ENCODE peak calls at places on chromosomes 6 and 20, in six cellular contexts. Y is H9; Q is foreskin melanocyte; E is epithelial cell of esophagus; M is stimulated activated CD4-positive, alpha-beta T cell treated with anti-CD3 and anti-CD28 coated beads, Interleukin-1b, Interleukin-23, amount 100 ng/mL, for 24 hours; G is HFF-Myc. J is an unnamed sample.

GRCh38 chr20:2872304-2873009 is 824 bp upstream of the PTPRA start:
- DNase-seq in Y (peak), Q (peak), E (peak), M (peak), G (no peak), J (no peak)

GRCh38 chr6:36062247-36062646 is 34.6 kb downstream of the MAPK14 start:
- DNase-seq in Y (no peak), Q (no peak), E (no peak), M (no peak), G (no peak), J (no peak)

GRCh38 chr20:1832634-1833033 is 62.6 kb upstream of the SIRPA start:
- DNase-seq in Y (no peak), Q (no peak), E (no peak), M (no peak), G (no peak), J (no peak)

GRCh38 chr20:1390552-1391403 is 2.1 kb downstream of the FKBP1A start:
- DNase-seq in Y (no peak), Q (peak), E (no peak), M (no peak), G (no peak), J (no peak)

GRCh38 chr6:6724319-6725119 is 136.0 kb downstream of the LY86 start:
- DNase-seq in Y (peak), Q (peak), E (peak), M (peak), G (peak), J (no peak)

GRCh38 chr20:1652960-1653359 is 4.6 kb downstream of the SIRPG start:
- DNase-seq in Y (no peak), Q (no peak), E (no peak), M (no peak), G (no peak), J (no peak)

GRCh38 chr6:105209950-105210706 is 30.3 kb upstream of the POPDC3 start:
- DNase-seq in Y (no peak), Q (peak), E (peak), M (no peak), G (no peak), J (no peak)

GRCh38 chr20:2690213-2690612 is 2.4 kb upstream of the EBF4 start:
- DNase-seq in Y (no peak), Q (no peak), E (no peak), M (no peak), G (no peak), J (no peak)

GRCh38 chr6:139943391-139943790 is 568.9 kb upstream of the CITED2 start:
- DNase-seq in Y (no peak), Q (no peak), E (peak), M (no peak), G (peak), J (no peak)

GRCh38 chr6:37244430-37245310 is 12.9 kb upstream of the TBC1D22B start:
- DNase-seq in Y (no peak), Q (no peak), E (peak), M (no peak), G (peak), J (no peak)

GRCh38 chr6:72966628-72967280 is 258.5 kb downstream of the KHDC1L start:
- DNase-seq in Y (no peak), Q (no peak), E (peak), M (no peak), G (peak), J (no peak)

GRCh38 chr6:138088307-138088744 is 18.9 kb downstream of the PERP start:
- DNase-seq in Y (no peak), Q (peak), E (peak), M (no peak), G (peak), J (no peak)

GRCh38 chr20:17227669-17228623 is 1.1 kb downstream of the PCSK2 start:
- DNase-seq in Y (peak), Q (no peak), E (peak), M (no peak), G (no peak), J (no peak)

GRCh38 chr20:34922654-34923381 is 32.8 kb downstream of the GSS start:
- DNase-seq in Y (no peak), Q (no peak), E (peak), M (no peak), G (no peak), J (no peak)

GRCh38 chr6:53461682-53462081 is 83.2 kb downstream of the GCLC start:
- DNase-seq in Y (no peak), Q (no peak), E (no peak), M (no peak), G (no peak), J (no peak)